ENCODE peak calls at places on chromosomes 6 and 20, in five cellular contexts. L, V, O, F and A are unnamed samples. For H3K36me3 and H3K4me1, the result is how much of the 10 kb centered on the place peaks cover.

GRCh38 chr20:63751471-63752271 is 12.1 kb downstream of the SLC2A4RG start:
- DNase-seq in L (no peak), V (peak), O (no peak), F (peak), A (no peak)

GRCh38 chr20:40331699-40332098 is 357.3 kb downstream of the MAFB start:
- DNase-seq in L (peak), O (no peak), F (no peak), V (no peak), A (no peak)

GRCh38 chr6:9225441-9225871 is 790.1 kb upstream of the SLC35B3 start:
- DNase-seq in V (no peak), F (no peak), O (peak), L (no peak), A (no peak)

GRCh38 chr20:47576516-47577033 is 74.9 kb downstream of the NCOA3 start:
- DNase-seq in V (peak), O (peak), L (no peak), F (no peak), A (peak)

GRCh38 chr6:102075539-102075938 is 682.0 kb downstream of the GRIK2 start:
- DNase-seq in V (no peak), L (no peak), F (no peak), O (peak), A (no peak)

GRCh38 chr6:41375598-41376151 is 40.3 kb downstream of the NCR2 start:
- DNase-seq in L (no peak), O (no peak), V (no peak), F (no peak), A (no peak)

GRCh38 chr6:144899161-144899560 is 614.0 kb downstream of the UTRN start:
- DNase-seq in L (no peak), O (peak), V (no peak), F (no peak), A (no peak)

GRCh38 chr6:154509421-154510143 is 903 bp downstream of the CNKSR3 start:
- DNase-seq in V (peak), L (peak), O (no peak), F (peak), A (peak)

GRCh38 chr20:58897493-58897892 is 45.0 kb downstream of the GNAS start:
- DNase-seq in F (no peak), L (no peak), O (no peak), V (no peak), A (no peak)

GRCh38 chr6:157539900-157540752 is 159.1 kb downstream of the ZDHHC14 start:
- DNase-seq in L (no peak), O (no peak), V (no peak), F (no peak), A (peak)

GRCh38 chr20:38554986-38555385 is 26.0 kb upstream of the ADIG start:
- DNase-seq in L (no peak), F (no peak), O (no peak), V (no peak), A (no peak)
- H3K36me3 ChIP-seq in L (half or more), F (half or more), O (under half), V (under half), A (under half)

GRCh38 chr6:27135087-27135657 is 112.3 kb upstream of the PRSS16 start:
- DNase-seq in O (no peak), F (no peak), V (no peak), L (no peak), A (no peak)

GRCh38 chr6:27138837-27139752 is 108.4 kb upstream of the PRSS16 start:
- DNase-seq in F (peak), L (peak), O (peak), V (peak), A (no peak)

GRCh38 chr6:27136077-27136644 is 111.3 kb upstream of the PRSS16 start:
- DNase-seq in F (no peak), V (no peak), L (no peak), O (no peak), A (no peak)

GRCh38 chr6:27138398-27138797 is 109.1 kb upstream of the PRSS16 start:
- DNase-seq in V (no peak), L (no peak), F (no peak), O (no peak), A (no peak)

GRCh38 chr6:27136978-27137814 is 110.3 kb upstream of the PRSS16 start:
- DNase-seq in F (no peak), L (no peak), V (no peak), O (no peak), A (no peak)
- TF ChIP-seq POLR2A in F (no peak), L (no peak), V (no peak), O (no peak), A (no peak)

DNA sequence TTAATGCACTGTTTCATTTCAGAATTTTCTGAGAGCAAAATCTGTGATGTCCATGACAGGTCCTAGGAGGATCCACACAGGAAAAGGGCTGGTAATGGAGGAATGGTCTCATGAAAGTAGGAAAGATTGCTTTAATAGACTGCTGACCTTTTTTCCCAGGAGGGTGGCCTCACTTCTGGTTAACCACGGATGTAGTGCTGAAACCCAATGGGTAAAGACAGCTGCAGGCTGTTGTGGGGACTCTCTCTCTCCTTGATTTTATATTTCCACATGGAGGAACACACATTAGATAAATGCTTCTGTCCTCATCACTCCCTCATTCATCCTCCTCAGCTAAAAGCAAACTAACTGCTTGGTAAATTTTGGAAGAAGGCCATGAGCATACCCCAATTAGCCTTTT is 23.6 kb upstream of the RIPOR2 start:
- DNase-seq in F (no peak), L (no peak), V (no peak), O (no peak), A (no peak)
- H3K4me1 ChIP-seq in F (under half), L (under half), V (under half), O (under half), A (under half)

DNA sequence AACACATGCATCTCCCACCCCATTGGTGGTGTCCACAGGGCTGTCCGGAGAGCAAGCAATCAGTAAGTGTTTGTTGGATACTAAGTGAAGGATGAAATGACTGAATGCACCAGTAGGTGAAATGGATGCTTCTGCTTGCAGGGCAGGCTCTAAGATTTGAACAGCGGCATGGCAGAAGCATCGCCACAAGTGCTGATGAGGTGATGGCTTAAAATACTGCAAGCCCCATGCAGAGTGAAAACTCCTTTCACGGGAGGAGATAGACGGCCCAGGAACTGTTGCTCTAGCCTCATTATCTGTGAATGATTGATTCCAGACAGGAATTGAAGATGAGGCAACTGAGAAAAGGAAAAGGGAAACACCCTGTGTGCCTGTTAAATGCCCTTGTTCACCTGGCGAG is 158.9 kb downstream of the LY86 start:
- DNase-seq in L (no peak), O (no peak), V (no peak), F (no peak), A (no peak)
- H3K36me3 ChIP-seq in L (under half), O (under half), V (under half), F (under half), A (under half)

GRCh38 chr20:4972506-4973251 is 28.6 kb downstream of the SLC23A2 start:
- DNase-seq in V (no peak), F (no peak), L (no peak), O (no peak), A (no peak)

GRCh38 chr20:4967752-4968477 is 33.4 kb downstream of the SLC23A2 start:
- DNase-seq in O (no peak), V (no peak), L (no peak), F (no peak), A (no peak)

GRCh38 chr20:4978050-4978918 is 23.0 kb downstream of the SLC23A2 start:
- DNase-seq in L (no peak), O (no peak), V (no peak), F (no peak), A (peak)

GRCh38 chr20:4971064-4971463 is 30.2 kb downstream of the SLC23A2 start:
- DNase-seq in O (no peak), F (no peak), V (no peak), L (no peak), A (no peak)

DNA sequence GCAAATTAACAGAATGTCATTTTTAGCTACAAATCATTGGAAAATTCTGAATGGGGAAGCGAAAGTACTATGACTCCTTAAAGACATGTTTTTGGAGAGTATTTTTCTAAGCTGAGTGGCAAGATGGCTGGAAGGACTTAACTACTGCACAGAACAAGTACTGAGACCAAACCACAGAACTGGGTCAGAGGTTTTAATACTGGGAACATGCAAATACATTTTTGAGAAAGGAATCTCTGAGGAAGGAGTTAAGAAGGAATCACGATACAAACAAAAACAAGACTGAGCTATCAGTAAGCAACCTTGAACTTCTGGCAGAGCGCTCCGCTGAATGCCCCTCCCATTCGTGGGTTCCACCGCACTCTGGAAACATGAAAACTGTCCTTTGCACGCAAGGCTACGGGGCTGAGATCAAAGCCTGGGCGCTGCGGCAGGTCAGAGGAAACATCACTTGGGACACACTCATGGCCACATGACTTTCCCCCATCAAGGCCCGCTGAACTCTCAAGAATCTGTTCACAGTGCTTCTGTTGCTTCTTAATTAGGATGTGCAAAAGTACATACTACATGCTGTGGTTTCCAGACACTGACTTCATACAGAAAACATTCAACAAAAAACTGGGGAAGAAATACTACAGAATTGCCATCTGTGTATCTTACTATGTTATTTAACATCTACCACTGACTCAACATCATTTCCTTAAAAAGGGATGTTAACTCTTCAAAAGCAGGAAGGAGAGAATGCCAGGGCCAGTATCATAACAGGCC is 27.8 kb downstream of the SLC23A2 start:
- DNase-seq in L (peak), V (peak), F (no peak), O (peak), A (peak)
- TF ChIP-seq POLR2A in L (no peak), V (no peak), F (no peak), O (no peak), A (peak)

DNA sequence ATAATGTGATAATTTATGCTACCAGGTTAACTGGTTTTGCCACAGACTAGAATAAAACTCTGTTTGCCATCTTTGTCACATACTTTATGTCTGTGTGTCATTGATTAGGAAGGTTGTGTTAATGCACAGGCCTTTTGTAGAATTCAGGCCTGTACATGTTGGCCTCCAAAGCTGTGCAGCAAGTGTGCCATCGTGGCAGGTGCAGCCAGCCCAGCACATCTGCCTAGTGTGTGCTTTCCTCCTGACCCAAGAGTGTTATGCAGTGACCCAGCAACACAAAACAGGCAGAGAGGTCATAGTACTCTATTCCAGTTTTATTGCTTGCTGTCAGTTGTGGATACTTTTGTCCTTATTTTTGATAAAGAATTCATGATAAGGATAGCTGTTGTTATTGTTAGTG is 3.7 kb downstream of the MAP3K4 start:
- DNase-seq in F (no peak), O (no peak), L (no peak), V (no peak), A (no peak)
- H3K4me1 ChIP-seq in F (under half), O (under half), L (under half), V (under half), A (under half)

DNA sequence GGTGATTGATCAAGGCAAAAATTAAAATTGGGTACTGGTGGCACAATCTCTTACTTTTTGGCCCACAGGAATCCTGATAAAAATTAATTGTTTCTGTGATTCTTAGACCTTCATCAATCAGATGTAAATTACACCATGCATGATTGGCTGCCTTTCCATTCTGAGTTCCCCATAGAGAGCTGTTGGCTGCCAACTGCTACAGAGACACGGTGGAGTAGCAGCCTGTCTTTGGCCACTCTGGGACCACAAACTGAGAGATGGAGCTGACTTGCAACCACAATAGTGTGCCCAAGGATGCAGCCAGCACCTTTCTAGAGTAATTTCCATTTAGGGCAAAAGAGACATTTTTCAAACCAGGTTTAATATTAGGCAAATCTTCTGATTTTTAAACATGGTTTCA is 274.3 kb upstream of the MMS22L start:
- DNase-seq in F (no peak), O (no peak), V (no peak), L (no peak), A (no peak)
- H3K36me3 ChIP-seq in F (under half), O (under half), V (under half), L (under half), A (under half)

GRCh38 chr6:129683606-129684322 is 26.2 kb downstream of the ARHGAP18 start:
- DNase-seq in F (peak), L (peak), O (peak), V (no peak), A (peak)
- TF ChIP-seq POLR2A in F (no peak), L (no peak), O (no peak), V (no peak), A (peak)